ENCODE peak calls at places on chromosomes 2 and 18, in eight cellular contexts. F is heart left ventricle, L is heart right ventricle, T is WERI-Rb-1, K is psoas muscle, Q is BJ, I is PC-3, S is MM.1S. N is an unnamed sample.
A peak's percentile ranks its signal among the peaks of the same experiment; 100 is the strongest.

GRCh38 chr2:217978536-217979150 is 24.2 kb downstream of the TNS1 start:
- DNase-seq in S (no peak), T (no peak), L (no peak), K (no peak), Q (no peak), I (peak; percentile 14), F (peak; percentile 65), N (peak; percentile 96)

GRCh38 chr2:73892631-73893329 is at the start of gene ACTG2:
- DNase-seq in S (no peak), T (no peak), L (no peak), Q (no peak), F (no peak), I (peak; percentile 9), K (no peak), N (no peak)

GRCh38 chr2:235611337-235611736 is 117.5 kb downstream of the AGAP1 start:
- DNase-seq in S (no peak), F (no peak), K (no peak), L (no peak), T (no peak), I (no peak), Q (no peak), N (no peak)

GRCh38 chr2:143482761-143483160 is 353.5 kb downstream of the ARHGAP15 start:
- DNase-seq in Q (no peak), L (no peak), F (no peak), I (no peak), K (no peak), S (no peak), T (no peak), N (no peak)

GRCh38 chr2:158013791-158014190 is 87.9 kb upstream of the UPP2 start:
- DNase-seq in T (no peak), Q (no peak), S (peak; percentile 36), F (no peak), I (no peak), L (no peak), K (no peak), N (no peak)

GRCh38 chr2:72133721-72134407 is 13.8 kb downstream of the CYP26B1 start:
- DNase-seq in L (no peak), Q (no peak), F (peak; percentile 19), K (no peak), T (no peak), I (no peak), S (no peak), N (peak; percentile 58)

GRCh38 chr2:65383571-65384488 is 48.6 kb downstream of the SPRED2 start:
- DNase-seq in L (peak; percentile 23), T (no peak), F (no peak), Q (no peak), I (peak; percentile 61), S (peak; percentile 36), K (no peak), N (no peak)

GRCh38 chr2:63881208-63881607 is 39.5 kb downstream of the UGP2 start:
- DNase-seq in F (no peak), K (no peak), S (no peak), Q (no peak), L (no peak), I (no peak), T (no peak), N (no peak)

GRCh38 chr2:63590621-63591408 is 2.1 kb downstream of the MDH1 start:
- DNase-seq in L (no peak), Q (no peak), F (no peak), K (no peak), I (no peak), S (peak; percentile 80), T (no peak), N (no peak)

GRCh38 chr18:58785171-58785805 is 79.4 kb upstream of the ZNF532 start:
- DNase-seq in F (no peak), T (no peak), K (no peak), S (no peak), I (peak; percentile 98), L (no peak), Q (peak; percentile 79), N (no peak)

GRCh38 chr2:54557601-54558187 is 101.6 kb downstream of the SPTBN1 start:
- DNase-seq in F (peak; percentile 84), Q (no peak), K (peak; percentile 44), I (peak; percentile 70), L (peak; percentile 64), S (peak; percentile 76), T (peak; percentile 70), N (no peak)

DNA sequence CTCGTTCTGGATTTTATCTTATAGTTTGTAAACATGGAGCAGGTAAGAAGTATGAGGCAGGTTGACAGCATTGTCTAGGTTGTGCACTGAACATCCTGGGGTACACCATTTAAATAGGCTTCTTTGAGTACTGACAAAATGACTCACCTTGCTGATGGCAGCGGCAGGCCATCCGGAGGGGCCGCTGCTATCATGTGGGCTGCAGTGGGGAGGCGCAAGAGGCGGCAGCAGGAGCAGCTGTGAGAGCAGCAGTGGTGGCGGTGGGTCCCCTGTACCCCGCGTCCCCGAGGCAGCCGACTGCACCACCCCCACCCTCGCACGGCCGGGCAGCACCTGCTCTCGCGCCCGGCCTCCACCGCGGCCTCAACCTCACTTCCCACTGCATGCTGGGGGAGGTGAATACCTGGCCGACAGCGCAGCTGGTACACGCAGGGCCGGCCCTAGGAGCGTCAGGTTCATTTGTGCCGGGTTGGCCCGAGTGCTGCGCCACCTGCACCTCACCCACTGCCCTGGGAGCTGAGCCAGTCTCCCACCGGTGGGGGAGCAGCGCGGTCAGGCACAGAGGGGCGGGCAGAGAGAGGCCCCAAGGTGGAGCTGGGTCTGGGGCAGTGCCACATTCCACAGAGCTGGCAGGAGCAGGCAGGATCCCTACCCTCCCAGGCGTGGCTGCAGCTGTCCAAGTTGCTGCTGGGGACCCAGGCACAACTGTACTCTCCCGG is 154.5 kb upstream of the RBMS1 start:
- DNase-seq in T (no peak), L (peak; percentile 11), K (no peak), S (no peak), I (no peak), F (peak; percentile 58), Q (no peak), N (peak; percentile 28)
- H3K4me3 ChIP-seq in T (no peak overlapping the region), L (no peak overlapping the region), K (no peak overlapping the region), S (no peak overlapping the region), I (no peak overlapping the region), F (no peak overlapping the region), Q (no peak overlapping the region), N (no peak overlapping the region)

DNA sequence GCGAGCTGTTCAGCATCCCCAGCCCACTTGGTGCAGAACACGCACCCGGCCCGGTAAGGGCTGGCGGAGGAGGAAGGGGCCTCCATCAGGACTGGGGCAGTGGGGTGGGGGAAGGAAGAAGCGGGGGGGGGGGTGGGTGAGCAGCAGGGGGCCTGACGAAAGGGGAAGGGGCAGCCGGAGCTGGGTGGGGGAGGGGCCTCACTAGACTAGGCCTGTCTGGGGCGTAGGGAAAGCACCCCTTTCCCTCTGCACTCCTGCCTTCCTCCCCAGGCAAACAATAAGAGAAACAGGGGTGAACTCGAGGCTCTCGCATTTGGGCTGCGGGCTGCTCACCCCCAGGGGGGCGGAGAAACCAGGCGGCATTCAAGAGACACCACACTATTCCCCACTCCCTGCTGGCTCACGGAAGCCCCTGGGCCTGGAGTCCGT is 82.7 kb upstream of the POMC start:
- DNase-seq in L (no peak), S (no peak), I (no peak), F (peak; percentile 36), K (no peak), T (no peak), Q (no peak), N (peak; percentile 90)
- H3K36me3 ChIP-seq in L (peaks cover 13% of the 10 kb centered on the region), S (no peaks in the 10 kb centered on the region), I (no peaks in the 10 kb centered on the region), F (peaks cover 28% of the 10 kb centered on the region), K (no peaks in the 10 kb centered on the region), T (peaks cover 63% of the 10 kb centered on the region), Q (peaks cover 13% of the 10 kb centered on the region), N (peaks cover 22% of the 10 kb centered on the region)

DNA sequence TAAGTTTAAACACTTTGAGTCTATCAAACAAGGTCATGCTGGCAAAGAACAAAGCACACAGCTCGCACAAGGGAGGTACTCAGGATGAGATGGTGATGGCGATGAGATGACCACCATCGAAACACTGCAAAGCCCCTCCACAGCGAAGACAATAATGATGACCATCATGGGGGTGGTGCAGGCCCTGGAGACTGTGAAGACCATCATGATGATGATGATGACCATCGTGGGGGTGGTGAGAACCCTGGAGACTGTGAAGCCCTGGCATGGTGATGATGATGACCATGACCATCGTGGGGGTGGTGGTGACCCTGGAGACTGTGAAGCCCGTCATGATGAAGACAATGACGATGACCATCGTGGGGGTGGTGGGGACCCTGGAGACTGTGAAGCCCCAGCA is 81.6 kb upstream of the SALL3 start:
- DNase-seq in I (no peak), L (no peak), K (no peak), T (no peak), F (no peak), Q (no peak), S (no peak), N (peak; percentile 7)
- H3K27me3 ChIP-seq in I (peaks cover 45% of the 10 kb centered on the region), L (no peaks in the 10 kb centered on the region), K (no peaks in the 10 kb centered on the region), T (no peaks in the 10 kb centered on the region), F (no peaks in the 10 kb centered on the region), Q (no peaks in the 10 kb centered on the region), S (no peaks in the 10 kb centered on the region), N (no peaks in the 10 kb centered on the region)

GRCh38 chr2:20423847-20424246 is 23.0 kb upstream of the RHOB start:
- DNase-seq in F (no peak), L (no peak), K (no peak), Q (no peak), I (no peak), T (peak; percentile 4), S (peak; percentile 24), N (no peak)

GRCh38 chr2:20423376-20423775 is 23.5 kb upstream of the RHOB start:
- DNase-seq in S (no peak), L (no peak), Q (no peak), F (no peak), K (no peak), I (no peak), T (no peak), N (no peak)

GRCh38 chr2:20425884-20426283 is 21.0 kb upstream of the RHOB start:
- DNase-seq in L (no peak), I (no peak), K (no peak), Q (no peak), F (no peak), S (no peak), T (peak; percentile 2), N (no peak)

GRCh38 chr2:20425371-20425881 is 21.4 kb upstream of the RHOB start:
- DNase-seq in I (no peak), F (no peak), K (no peak), L (no peak), T (peak; percentile 4), S (peak; percentile 26), Q (no peak), N (no peak)

GRCh38 chr2:20424300-20425290 is 22.3 kb upstream of the RHOB start:
- DNase-seq in K (peak; percentile 39), F (peak; percentile 82), I (peak; percentile 46), S (peak; percentile 98), Q (peak; percentile 73), L (peak; percentile 50), T (peak; percentile 8), N (no peak)
- H3K4me3 ChIP-seq in K (no peak overlapping the region), F (no peak overlapping the region), I (no peak overlapping the region), S (peak overlapping the region; percentile 60), Q (no peak overlapping the region), L (no peak overlapping the region), T (no peak overlapping the region), N (no peak overlapping the region)

DNA sequence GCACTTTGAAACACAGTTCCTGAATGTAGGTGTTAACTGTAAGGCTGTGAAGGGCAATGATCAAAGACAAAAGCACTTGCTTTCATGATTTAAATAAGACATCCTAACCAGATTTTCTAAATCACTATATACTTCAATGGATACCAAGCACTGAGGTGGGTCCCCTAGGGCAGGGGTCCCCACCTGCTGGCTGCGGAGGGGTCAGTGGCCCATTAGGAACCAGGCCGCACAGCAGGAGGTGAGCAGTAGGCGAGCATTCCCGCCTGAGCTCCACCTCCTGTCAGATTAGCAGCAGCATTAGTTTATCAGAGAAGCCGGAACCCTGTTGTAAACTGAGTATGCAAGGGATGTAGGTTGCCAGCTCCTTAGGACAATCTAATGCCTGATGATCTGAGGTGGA is 7.1 kb downstream of the NFE2L2 start:
- DNase-seq in F (no peak), T (no peak), L (no peak), Q (no peak), S (no peak), I (no peak), K (no peak), N (no peak)
- H3K36me3 ChIP-seq in F (peaks cover 3% of the 10 kb centered on the region), T (peaks cover 15% of the 10 kb centered on the region), L (no peaks in the 10 kb centered on the region), Q (no peaks in the 10 kb centered on the region), S (no peaks in the 10 kb centered on the region), I (peaks cover 17% of the 10 kb centered on the region), K (no peaks in the 10 kb centered on the region), N (no peaks in the 10 kb centered on the region)